ENCODE peak calls at places on chromosomes 2 and 18, in eight cellular contexts. One of them, this sample, is unnamed.

GRCh38 chr18:70931942-70932814 is 643.3 kb downstream of the SOCS6 start:
- DNase-seq in endothelial cell of umbilical vein: peak; percentile 63
- DNase-seq in bronchial epithelial cell: peak; percentile 21
- DNase-seq in epithelial cell of esophagus: peak; percentile 29
- DNase-seq in HCT116: no peak
- DNase-seq in tibial nerve: peak; percentile 9
- DNase-seq in psoas muscle: no peak
- DNase-seq in fibroblast of mammary gland: peak; percentile 45
- DNase-seq in this sample: no peak

GRCh38 chr2:46800218-46800617 is 115.4 kb downstream of the MCFD2 start:
- DNase-seq in endothelial cell of umbilical vein: no peak
- DNase-seq in bronchial epithelial cell: no peak
- DNase-seq in epithelial cell of esophagus: peak; percentile 33
- DNase-seq in HCT116: no peak
- DNase-seq in tibial nerve: no peak
- DNase-seq in psoas muscle: no peak
- DNase-seq in fibroblast of mammary gland: peak; percentile 65
- DNase-seq in this sample: no peak

GRCh38 chr2:219737270-219737691 is 109.9 kb downstream of the SLC4A3 start:
- DNase-seq in endothelial cell of umbilical vein: peak; percentile 4
- DNase-seq in bronchial epithelial cell: no peak
- DNase-seq in epithelial cell of esophagus: peak; percentile 45
- DNase-seq in HCT116: no peak
- DNase-seq in tibial nerve: no peak
- DNase-seq in psoas muscle: no peak
- DNase-seq in fibroblast of mammary gland: peak; percentile 30
- DNase-seq in this sample: no peak

GRCh38 chr2:218039171-218039570 is 29.9 kb upstream of the RUFY4 start:
- DNase-seq in endothelial cell of umbilical vein: no peak
- DNase-seq in bronchial epithelial cell: peak; percentile 91
- DNase-seq in epithelial cell of esophagus: peak; percentile 84
- DNase-seq in HCT116: no peak
- DNase-seq in tibial nerve: no peak
- DNase-seq in psoas muscle: no peak
- DNase-seq in fibroblast of mammary gland: peak; percentile 18
- DNase-seq in this sample: no peak

GRCh38 chr2:32384529-32384928 is 27.7 kb downstream of the BIRC6 start:
- DNase-seq in endothelial cell of umbilical vein: no peak
- DNase-seq in bronchial epithelial cell: no peak
- DNase-seq in epithelial cell of esophagus: no peak
- DNase-seq in HCT116: no peak
- DNase-seq in tibial nerve: no peak
- DNase-seq in psoas muscle: no peak
- DNase-seq in fibroblast of mammary gland: no peak
- DNase-seq in this sample: no peak

GRCh38 chr2:163469561-163469962 is 266.2 kb downstream of the FIGN start:
- DNase-seq in endothelial cell of umbilical vein: no peak
- DNase-seq in bronchial epithelial cell: no peak
- DNase-seq in epithelial cell of esophagus: no peak
- DNase-seq in HCT116: no peak
- DNase-seq in tibial nerve: no peak
- DNase-seq in psoas muscle: no peak
- DNase-seq in fibroblast of mammary gland: peak; percentile 18
- DNase-seq in this sample: no peak

GRCh38 chr18:63162271-63163014 is 157.1 kb downstream of the BCL2 start:
- DNase-seq in endothelial cell of umbilical vein: no peak
- DNase-seq in bronchial epithelial cell: peak; percentile 7
- DNase-seq in epithelial cell of esophagus: peak; percentile 20
- DNase-seq in HCT116: no peak
- DNase-seq in tibial nerve: no peak
- DNase-seq in psoas muscle: no peak
- DNase-seq in fibroblast of mammary gland: peak; percentile 71
- DNase-seq in this sample: no peak

GRCh38 chr2:100004959-100005387 is 137.4 kb downstream of the AFF3 start:
- DNase-seq in endothelial cell of umbilical vein: no peak
- DNase-seq in bronchial epithelial cell: no peak
- DNase-seq in epithelial cell of esophagus: no peak
- DNase-seq in HCT116: no peak
- DNase-seq in tibial nerve: no peak
- DNase-seq in psoas muscle: no peak
- DNase-seq in fibroblast of mammary gland: no peak
- DNase-seq in this sample: no peak

GRCh38 chr2:114545052-114545451 is 102.6 kb downstream of the DPP10 start:
- DNase-seq in endothelial cell of umbilical vein: no peak
- DNase-seq in bronchial epithelial cell: no peak
- DNase-seq in epithelial cell of esophagus: no peak
- DNase-seq in HCT116: no peak
- DNase-seq in tibial nerve: no peak
- DNase-seq in psoas muscle: no peak
- DNase-seq in fibroblast of mammary gland: no peak
- DNase-seq in this sample: no peak

GRCh38 chr18:57134564-57135211 is 12.2 kb upstream of the BOD1L2 start:
- DNase-seq in endothelial cell of umbilical vein: no peak
- DNase-seq in bronchial epithelial cell: peak; percentile 3
- DNase-seq in epithelial cell of esophagus: peak; percentile 9
- DNase-seq in HCT116: no peak
- DNase-seq in tibial nerve: no peak
- DNase-seq in psoas muscle: no peak
- DNase-seq in fibroblast of mammary gland: no peak
- DNase-seq in this sample: no peak

GRCh38 chr2:238910751-238911351 is 63.0 kb downstream of the TWIST2 start:
- DNase-seq in endothelial cell of umbilical vein: no peak
- DNase-seq in bronchial epithelial cell: peak; percentile 65
- DNase-seq in epithelial cell of esophagus: peak; percentile 91
- DNase-seq in HCT116: no peak
- DNase-seq in tibial nerve: no peak
- DNase-seq in psoas muscle: no peak
- DNase-seq in fibroblast of mammary gland: no peak
- DNase-seq in this sample: no peak

GRCh38 chr18:37465922-37466321 is 99.7 kb downstream of the CELF4 start:
- DNase-seq in endothelial cell of umbilical vein: no peak
- DNase-seq in bronchial epithelial cell: no peak
- DNase-seq in epithelial cell of esophagus: no peak
- DNase-seq in HCT116: no peak
- DNase-seq in tibial nerve: no peak
- DNase-seq in psoas muscle: no peak
- DNase-seq in fibroblast of mammary gland: no peak
- DNase-seq in this sample: no peak

GRCh38 chr2:109200616-109201464 is 71.8 kb downstream of the SH3RF3 start:
- DNase-seq in endothelial cell of umbilical vein: no peak
- DNase-seq in bronchial epithelial cell: no peak
- DNase-seq in epithelial cell of esophagus: no peak
- DNase-seq in HCT116: no peak
- DNase-seq in tibial nerve: no peak
- DNase-seq in psoas muscle: no peak
- DNase-seq in fibroblast of mammary gland: no peak
- DNase-seq in this sample: no peak

GRCh38 chr2:70243804-70244584 is 4.4 kb downstream of the TIA1 start:
- DNase-seq in endothelial cell of umbilical vein: no peak
- DNase-seq in bronchial epithelial cell: no peak
- DNase-seq in epithelial cell of esophagus: no peak
- DNase-seq in HCT116: no peak
- DNase-seq in tibial nerve: no peak
- DNase-seq in psoas muscle: no peak
- DNase-seq in fibroblast of mammary gland: no peak
- DNase-seq in this sample: no peak
- H3K4me3 ChIP-seq in endothelial cell of umbilical vein: no peak overlapping the region
- H3K4me3 ChIP-seq in bronchial epithelial cell: no peak overlapping the region
- H3K4me3 ChIP-seq in epithelial cell of esophagus: no peak overlapping the region
- H3K4me3 ChIP-seq in HCT116: no peak overlapping the region
- H3K4me3 ChIP-seq in tibial nerve: no peak overlapping the region
- H3K4me3 ChIP-seq in psoas muscle: no peak overlapping the region
- H3K4me3 ChIP-seq in fibroblast of mammary gland: no peak overlapping the region
- H3K4me3 ChIP-seq in this sample: no peak overlapping the region

DNA sequence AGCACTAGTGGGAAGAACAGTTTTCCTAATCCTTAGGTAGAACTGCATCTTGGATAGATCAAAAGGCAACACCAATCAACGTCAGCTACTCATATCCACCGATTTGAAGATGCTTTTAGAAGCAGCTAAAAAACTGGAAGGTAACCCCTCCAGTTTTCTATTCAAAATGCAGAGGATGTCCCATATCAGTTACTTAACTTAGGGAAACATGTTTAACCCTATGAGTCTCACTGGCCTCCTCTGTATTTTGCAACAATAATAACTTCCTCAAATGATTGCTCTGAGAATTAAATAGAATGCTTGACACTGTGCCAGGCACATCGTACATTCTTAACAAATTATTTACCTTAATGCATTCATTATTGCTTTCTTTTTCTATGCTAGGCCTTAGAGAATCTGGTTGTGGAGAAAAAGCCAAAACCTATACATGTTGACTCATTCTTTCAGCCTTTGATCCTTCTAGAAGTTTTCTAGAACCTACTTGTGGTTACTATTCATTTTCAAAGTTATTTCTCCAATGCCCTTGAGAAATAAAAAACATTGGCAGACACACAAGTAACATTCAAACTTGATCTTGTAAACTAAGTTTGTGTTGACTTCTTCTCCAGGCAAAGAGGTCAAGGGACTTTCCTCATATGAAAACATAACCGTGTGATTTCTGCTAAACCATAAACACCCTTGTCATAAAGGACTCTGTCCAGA is 4.7 kb downstream of the DOCK10 start:
- DNase-seq in endothelial cell of umbilical vein: no peak
- DNase-seq in bronchial epithelial cell: no peak
- DNase-seq in epithelial cell of esophagus: no peak
- DNase-seq in HCT116: no peak
- DNase-seq in tibial nerve: no peak
- DNase-seq in psoas muscle: no peak
- DNase-seq in fibroblast of mammary gland: peak; percentile 72
- DNase-seq in this sample: no peak
- H3K4me3 ChIP-seq in endothelial cell of umbilical vein: no peak overlapping the region
- H3K4me3 ChIP-seq in bronchial epithelial cell: no peak overlapping the region
- H3K4me3 ChIP-seq in epithelial cell of esophagus: no peak overlapping the region
- H3K4me3 ChIP-seq in HCT116: no peak overlapping the region
- H3K4me3 ChIP-seq in tibial nerve: no peak overlapping the region
- H3K4me3 ChIP-seq in psoas muscle: no peak overlapping the region
- H3K4me3 ChIP-seq in fibroblast of mammary gland: no peak overlapping the region
- H3K4me3 ChIP-seq in this sample: no peak overlapping the region

GRCh38 chr2:165793161-165793778 is 777 bp downstream of the GALNT3 start:
- DNase-seq in endothelial cell of umbilical vein: no peak
- DNase-seq in bronchial epithelial cell: peak; percentile 92
- DNase-seq in epithelial cell of esophagus: peak; percentile 92
- DNase-seq in HCT116: peak; percentile 13
- DNase-seq in tibial nerve: no peak
- DNase-seq in psoas muscle: no peak
- DNase-seq in fibroblast of mammary gland: no peak
- DNase-seq in this sample: no peak

GRCh38 chr2:165796129-165796528 is 2.1 kb upstream of the GALNT3 start:
- DNase-seq in endothelial cell of umbilical vein: no peak
- DNase-seq in bronchial epithelial cell: no peak
- DNase-seq in epithelial cell of esophagus: no peak
- DNase-seq in HCT116: no peak
- DNase-seq in tibial nerve: no peak
- DNase-seq in psoas muscle: no peak
- DNase-seq in fibroblast of mammary gland: no peak
- DNase-seq in this sample: no peak

GRCh38 chr2:165794520-165794882 is 454 bp upstream of the GALNT3 start:
- DNase-seq in endothelial cell of umbilical vein: no peak
- DNase-seq in bronchial epithelial cell: peak; percentile 77
- DNase-seq in epithelial cell of esophagus: peak; percentile 84
- DNase-seq in HCT116: peak; percentile 6
- DNase-seq in tibial nerve: peak; percentile 14
- DNase-seq in psoas muscle: peak; percentile 46
- DNase-seq in fibroblast of mammary gland: peak; percentile 41
- DNase-seq in this sample: no peak

GRCh38 chr2:165793779-165794519 is at the start of gene GALNT3:
- DNase-seq in endothelial cell of umbilical vein: no peak
- DNase-seq in bronchial epithelial cell: peak; percentile 81
- DNase-seq in epithelial cell of esophagus: peak; percentile 97
- DNase-seq in HCT116: peak; percentile 64
- DNase-seq in tibial nerve: no peak
- DNase-seq in psoas muscle: peak; percentile 53
- DNase-seq in fibroblast of mammary gland: no peak
- DNase-seq in this sample: no peak

GRCh38 chr2:165795011-165795410 is 964 bp upstream of the GALNT3 start:
- DNase-seq in endothelial cell of umbilical vein: no peak
- DNase-seq in bronchial epithelial cell: peak; percentile 76
- DNase-seq in epithelial cell of esophagus: peak; percentile 66
- DNase-seq in HCT116: no peak
- DNase-seq in tibial nerve: no peak
- DNase-seq in psoas muscle: no peak
- DNase-seq in fibroblast of mammary gland: no peak
- DNase-seq in this sample: no peak
- H3K4me3 ChIP-seq in endothelial cell of umbilical vein: no peak overlapping the region
- H3K4me3 ChIP-seq in bronchial epithelial cell: peak overlapping the region; percentile 98
- H3K4me3 ChIP-seq in epithelial cell of esophagus: peak overlapping the region; percentile 85
- H3K4me3 ChIP-seq in HCT116: peak overlapping the region; percentile 69
- H3K4me3 ChIP-seq in tibial nerve: peak overlapping the region; percentile 20
- H3K4me3 ChIP-seq in psoas muscle: no peak overlapping the region
- H3K4me3 ChIP-seq in fibroblast of mammary gland: no peak overlapping the region
- H3K4me3 ChIP-seq in this sample: peak overlapping the region; percentile 77

GRCh38 chr2:188971316-188971930 is 2.8 kb upstream of the COL3A1 start:
- DNase-seq in endothelial cell of umbilical vein: no peak
- DNase-seq in bronchial epithelial cell: no peak
- DNase-seq in epithelial cell of esophagus: no peak
- DNase-seq in HCT116: no peak
- DNase-seq in tibial nerve: no peak
- DNase-seq in psoas muscle: peak; percentile 46
- DNase-seq in fibroblast of mammary gland: peak; percentile 41
- DNase-seq in this sample: no peak

GRCh38 chr2:188976545-188977268 is 2.5 kb downstream of the COL3A1 start:
- DNase-seq in endothelial cell of umbilical vein: peak; percentile 65
- DNase-seq in bronchial epithelial cell: peak; percentile 66
- DNase-seq in epithelial cell of esophagus: peak; percentile 45
- DNase-seq in HCT116: peak; percentile 16
- DNase-seq in tibial nerve: no peak
- DNase-seq in psoas muscle: no peak
- DNase-seq in fibroblast of mammary gland: peak; percentile 84
- DNase-seq in this sample: no peak

GRCh38 chr2:188973650-188974049 is 523 bp upstream of the COL3A1 start:
- DNase-seq in endothelial cell of umbilical vein: peak; percentile 26
- DNase-seq in bronchial epithelial cell: no peak
- DNase-seq in epithelial cell of esophagus: no peak
- DNase-seq in HCT116: no peak
- DNase-seq in tibial nerve: no peak
- DNase-seq in psoas muscle: no peak
- DNase-seq in fibroblast of mammary gland: no peak
- DNase-seq in this sample: no peak

GRCh38 chr2:188975497-188976102 is 1.4 kb downstream of the COL3A1 start:
- DNase-seq in endothelial cell of umbilical vein: no peak
- DNase-seq in bronchial epithelial cell: no peak
- DNase-seq in epithelial cell of esophagus: no peak
- DNase-seq in HCT116: no peak
- DNase-seq in tibial nerve: peak; percentile 75
- DNase-seq in psoas muscle: no peak
- DNase-seq in fibroblast of mammary gland: peak; percentile 97
- DNase-seq in this sample: peak; percentile 25

GRCh38 chr2:188974184-188974583 is at the start of gene COL3A1:
- DNase-seq in endothelial cell of umbilical vein: peak; percentile 21
- DNase-seq in bronchial epithelial cell: no peak
- DNase-seq in epithelial cell of esophagus: no peak
- DNase-seq in HCT116: no peak
- DNase-seq in tibial nerve: no peak
- DNase-seq in psoas muscle: peak; percentile 50
- DNase-seq in fibroblast of mammary gland: peak; percentile 88
- DNase-seq in this sample: no peak
- H3K4me3 ChIP-seq in endothelial cell of umbilical vein: no peak within 1 kb of the TSS
- H3K4me3 ChIP-seq in bronchial epithelial cell: no peak within 1 kb of the TSS
- H3K4me3 ChIP-seq in epithelial cell of esophagus: no peak within 1 kb of the TSS
- H3K4me3 ChIP-seq in HCT116: no peak within 1 kb of the TSS
- H3K4me3 ChIP-seq in tibial nerve: peak within 1 kb of the TSS; percentile 30
- H3K4me3 ChIP-seq in psoas muscle: peak within 1 kb of the TSS; percentile 52
- H3K4me3 ChIP-seq in fibroblast of mammary gland: peak within 1 kb of the TSS; percentile 85
- H3K4me3 ChIP-seq in this sample: peak within 1 kb of the TSS; percentile 78

This sample was measured in thoracic aorta.